ENCODE peak calls at places on chromosomes 5 and 9, in five cellular contexts. One of them, this sample, is unnamed.

GRCh38 chr9:2639786-2640185 is 18.2 kb downstream of the VLDLR start:
- DNase-seq in mesenchymal stem cell: no peak
- DNase-seq in H1: no peak
- DNase-seq in trophoblast cell: no peak
- DNase-seq in neuronal stem cell: no peak
- DNase-seq in this sample: no peak

GRCh38 chr9:35350212-35350611 is 139.7 kb upstream of the RUSC2 start:
- DNase-seq in neuronal stem cell: no peak
- DNase-seq in mesenchymal stem cell: no peak
- DNase-seq in H1: no peak
- DNase-seq in trophoblast cell: no peak
- DNase-seq in this sample: no peak

GRCh38 chr5:149195962-149196361 is 54.7 kb downstream of the ABLIM3 start:
- DNase-seq in mesenchymal stem cell: no peak
- DNase-seq in neuronal stem cell: no peak
- DNase-seq in trophoblast cell: no peak
- DNase-seq in H1: no peak
- DNase-seq in this sample: no peak

GRCh38 chr5:101686541-101686940 is 609.5 kb downstream of the SLCO4C1 start:
- DNase-seq in trophoblast cell: no peak
- DNase-seq in mesenchymal stem cell: no peak
- DNase-seq in neuronal stem cell: no peak
- DNase-seq in H1: no peak
- DNase-seq in this sample: no peak

GRCh38 chr5:177445052-177446016 is 1.3 kb upstream of the PRR7 start:
- DNase-seq in mesenchymal stem cell: no peak
- DNase-seq in neuronal stem cell: no peak
- DNase-seq in H1: no peak
- DNase-seq in trophoblast cell: no peak
- DNase-seq in this sample: no peak

GRCh38 chr5:169804861-169805260 is 167.8 kb downstream of the DOCK2 start:
- DNase-seq in mesenchymal stem cell: peak
- DNase-seq in trophoblast cell: no peak
- DNase-seq in H1: no peak
- DNase-seq in neuronal stem cell: no peak
- DNase-seq in this sample: no peak

GRCh38 chr5:67702008-67702407 is 505.4 kb upstream of the CD180 start:
- DNase-seq in neuronal stem cell: no peak
- DNase-seq in mesenchymal stem cell: no peak
- DNase-seq in trophoblast cell: no peak
- DNase-seq in H1: no peak
- DNase-seq in this sample: no peak

GRCh38 chr5:115979628-115980041 is 17.4 kb downstream of the LVRN start:
- DNase-seq in trophoblast cell: no peak
- DNase-seq in H1: no peak
- DNase-seq in mesenchymal stem cell: peak
- DNase-seq in neuronal stem cell: no peak
- DNase-seq in this sample: no peak

GRCh38 chr9:127181595-127182190 is 59.3 kb upstream of the ANGPTL2 start:
- DNase-seq in trophoblast cell: no peak
- DNase-seq in neuronal stem cell: no peak
- DNase-seq in mesenchymal stem cell: no peak
- DNase-seq in H1: no peak
- DNase-seq in this sample: no peak

GRCh38 chr9:73149371-73150067 is 2.1 kb upstream of the ANXA1 start:
- DNase-seq in mesenchymal stem cell: peak
- DNase-seq in neuronal stem cell: no peak
- DNase-seq in trophoblast cell: no peak
- DNase-seq in H1: no peak
- DNase-seq in this sample: no peak

GRCh38 chr5:191949-192690 is 825 bp downstream of the LRRC14B start:
- DNase-seq in neuronal stem cell: no peak
- DNase-seq in H1: no peak
- DNase-seq in mesenchymal stem cell: no peak
- DNase-seq in trophoblast cell: no peak
- DNase-seq in this sample: no peak

GRCh38 chr5:129745997-129746396 is 1.9 kb upstream of the MINAR2 start:
- DNase-seq in H1: no peak
- DNase-seq in trophoblast cell: no peak
- DNase-seq in mesenchymal stem cell: no peak
- DNase-seq in neuronal stem cell: no peak
- DNase-seq in this sample: no peak

GRCh38 chr5:81393783-81394718 is at the start of gene ACOT12:
- DNase-seq in trophoblast cell: no peak
- DNase-seq in H1: peak
- DNase-seq in neuronal stem cell: peak
- DNase-seq in mesenchymal stem cell: peak
- DNase-seq in this sample: peak

GRCh38 chr5:135140805-135141204 is 106.8 kb upstream of the PITX1 start:
- DNase-seq in H1: no peak
- DNase-seq in neuronal stem cell: no peak
- DNase-seq in mesenchymal stem cell: peak
- DNase-seq in trophoblast cell: peak
- DNase-seq in this sample: no peak

GRCh38 chr9:91734371-91734981 is 215.6 kb downstream of the ROR2 start:
- DNase-seq in neuronal stem cell: peak
- DNase-seq in mesenchymal stem cell: peak
- DNase-seq in trophoblast cell: peak
- DNase-seq in H1: peak
- DNase-seq in this sample: peak

GRCh38 chr9:112755059-112755458 is 4.5 kb downstream of the SNX30 start:
- DNase-seq in trophoblast cell: no peak
- DNase-seq in H1: no peak
- DNase-seq in neuronal stem cell: no peak
- DNase-seq in mesenchymal stem cell: no peak
- DNase-seq in this sample: no peak

GRCh38 chr9:123616707-123617106 is 260.7 kb downstream of the CRB2 start:
- DNase-seq in H1: no peak
- DNase-seq in trophoblast cell: no peak
- DNase-seq in mesenchymal stem cell: no peak
- DNase-seq in neuronal stem cell: no peak
- DNase-seq in this sample: peak

GRCh38 chr5:143086851-143087637 is 316.4 kb downstream of the NR3C1 start:
- DNase-seq in H1: no peak
- DNase-seq in trophoblast cell: no peak
- DNase-seq in mesenchymal stem cell: peak
- DNase-seq in neuronal stem cell: no peak
- DNase-seq in this sample: no peak

GRCh38 chr5:72649449-72649848 is 142.2 kb upstream of the ZNF366 start:
- DNase-seq in neuronal stem cell: no peak
- DNase-seq in trophoblast cell: no peak
- DNase-seq in H1: no peak
- DNase-seq in mesenchymal stem cell: peak
- DNase-seq in this sample: no peak

GRCh38 chr5:54344653-54345052 is 34.3 kb upstream of the ARL15 start:
- DNase-seq in neuronal stem cell: no peak
- DNase-seq in mesenchymal stem cell: no peak
- DNase-seq in trophoblast cell: no peak
- DNase-seq in H1: no peak
- DNase-seq in this sample: no peak

GRCh38 chr5:62606878-62607277 is 28.3 kb downstream of the LRRC70 start:
- DNase-seq in mesenchymal stem cell: no peak
- DNase-seq in neuronal stem cell: no peak
- DNase-seq in H1: no peak
- DNase-seq in trophoblast cell: no peak
- DNase-seq in this sample: no peak

GRCh38 chr9:5389109-5389732 is 48.5 kb downstream of the PLGRKT start:
- DNase-seq in trophoblast cell: no peak
- DNase-seq in neuronal stem cell: no peak
- DNase-seq in mesenchymal stem cell: peak
- DNase-seq in H1: no peak
- DNase-seq in this sample: no peak

GRCh38 chr5:160548949-160549665 is 127.5 kb downstream of the PTTG1 start:
- DNase-seq in H1: no peak
- DNase-seq in neuronal stem cell: no peak
- DNase-seq in trophoblast cell: no peak
- DNase-seq in mesenchymal stem cell: no peak
- DNase-seq in this sample: no peak

GRCh38 chr5:41656597-41656996 is 146.2 kb upstream of the PLCXD3 start:
- DNase-seq in neuronal stem cell: no peak
- DNase-seq in mesenchymal stem cell: no peak
- DNase-seq in trophoblast cell: peak
- DNase-seq in H1: no peak
- DNase-seq in this sample: no peak

GRCh38 chr5:93583525-93583798 is 440 bp downstream of the NR2F1 start:
- DNase-seq in mesenchymal stem cell: no peak
- DNase-seq in neuronal stem cell: no peak
- DNase-seq in H1: no peak
- DNase-seq in trophoblast cell: no peak
- DNase-seq in this sample: no peak

GRCh38 chr5:138686668-138687067 is 66.6 kb upstream of the CTNNA1 start:
- DNase-seq in neuronal stem cell: no peak
- DNase-seq in mesenchymal stem cell: peak
- DNase-seq in H1: no peak
- DNase-seq in trophoblast cell: no peak
- DNase-seq in this sample: no peak

GRCh38 chr9:125549465-125550215 is 157.4 kb downstream of the MAPKAP1 start:
- DNase-seq in H1: peak
- DNase-seq in mesenchymal stem cell: no peak
- DNase-seq in trophoblast cell: no peak
- DNase-seq in neuronal stem cell: no peak
- DNase-seq in this sample: no peak

GRCh38 chr5:157331807-157332206 is 65.9 kb downstream of the CYFIP2 start:
- DNase-seq in H1: no peak
- DNase-seq in mesenchymal stem cell: no peak
- DNase-seq in trophoblast cell: no peak
- DNase-seq in neuronal stem cell: no peak
- DNase-seq in this sample: no peak
- H2AFZ ChIP-seq in H1: no peak
- H2AFZ ChIP-seq in mesenchymal stem cell: no peak
- H2AFZ ChIP-seq in trophoblast cell: no peak
- H2AFZ ChIP-seq in neuronal stem cell: no peak
- H2AFZ ChIP-seq in this sample: no peak

GRCh38 chr9:69283003-69283402 is 42.0 kb upstream of the ENTREP1 start:
- DNase-seq in mesenchymal stem cell: no peak
- DNase-seq in H1: no peak
- DNase-seq in trophoblast cell: no peak
- DNase-seq in neuronal stem cell: peak
- DNase-seq in this sample: no peak
- H2BK12ac ChIP-seq in mesenchymal stem cell: no peak
- H2BK12ac ChIP-seq in H1: no peak
- H2BK12ac ChIP-seq in trophoblast cell: no peak
- H2BK12ac ChIP-seq in neuronal stem cell: no peak
- H2BK12ac ChIP-seq in this sample: no peak

GRCh38 chr5:56640763-56641406 is 174.5 kb upstream of the MAP3K1 start:
- DNase-seq in mesenchymal stem cell: no peak
- DNase-seq in H1: no peak
- DNase-seq in neuronal stem cell: no peak
- DNase-seq in trophoblast cell: peak
- DNase-seq in this sample: no peak
- H2AFZ ChIP-seq in mesenchymal stem cell: no peak
- H2AFZ ChIP-seq in H1: no peak
- H2AFZ ChIP-seq in neuronal stem cell: no peak
- H2AFZ ChIP-seq in trophoblast cell: no peak
- H2AFZ ChIP-seq in this sample: no peak

GRCh38 chr9:84991506-84991855 is 322.0 kb downstream of the NTRK2 start:
- DNase-seq in H1: no peak
- DNase-seq in neuronal stem cell: no peak
- DNase-seq in trophoblast cell: no peak
- DNase-seq in mesenchymal stem cell: no peak
- DNase-seq in this sample: no peak
- H2BK12ac ChIP-seq in H1: no peak
- H2BK12ac ChIP-seq in neuronal stem cell: no peak
- H2BK12ac ChIP-seq in trophoblast cell: no peak
- H2BK12ac ChIP-seq in mesenchymal stem cell: no peak
- H2BK12ac ChIP-seq in this sample: no peak

DNA sequence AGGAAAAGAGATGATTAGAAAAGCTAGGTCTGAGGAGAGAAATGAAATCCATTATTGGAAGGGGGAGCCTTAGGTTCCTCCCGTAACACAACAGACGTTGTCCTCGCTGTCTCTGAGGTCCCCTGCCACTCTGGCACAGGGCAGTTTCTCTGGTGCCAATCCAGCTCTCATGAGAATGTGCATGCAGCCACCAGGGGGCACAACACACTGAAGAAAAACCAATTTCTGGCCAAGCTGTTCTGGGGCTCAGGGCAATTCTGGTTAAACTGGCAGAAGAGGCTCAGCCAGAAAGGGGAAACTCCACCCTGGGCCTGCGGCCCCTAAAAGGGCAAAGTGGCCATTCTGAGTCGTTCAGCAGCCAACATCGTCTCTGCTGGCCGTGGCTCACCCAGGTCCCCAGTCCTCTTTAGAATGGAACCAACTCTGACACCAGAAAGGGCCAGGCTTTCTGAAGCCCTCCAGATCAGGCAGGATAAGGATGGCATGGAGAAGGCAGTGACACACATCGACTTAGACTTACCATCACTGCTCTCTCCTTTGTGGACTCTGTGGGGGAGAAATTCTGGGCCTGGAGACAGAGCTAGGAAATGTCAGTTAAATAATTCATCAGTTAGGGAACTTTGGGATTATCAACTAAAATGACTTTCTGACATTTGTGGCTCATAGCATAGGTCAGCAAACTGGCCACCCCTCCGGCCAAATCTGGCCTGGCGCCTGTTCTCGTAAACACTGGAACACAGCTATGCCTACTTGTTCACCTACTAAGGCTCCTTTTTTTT is 58.5 kb upstream of the GOLPH3 start:
- DNase-seq in mesenchymal stem cell: peak
- DNase-seq in trophoblast cell: peak
- DNase-seq in neuronal stem cell: peak
- DNase-seq in H1: peak
- DNase-seq in this sample: peak
- H2AFZ ChIP-seq in mesenchymal stem cell: no peak
- H2AFZ ChIP-seq in trophoblast cell: no peak
- H2AFZ ChIP-seq in neuronal stem cell: no peak
- H2AFZ ChIP-seq in H1: no peak
- H2AFZ ChIP-seq in this sample: no peak

GRCh38 chr9:10875752-10876151 is 262.9 kb upstream of the PTPRD start:
- DNase-seq in neuronal stem cell: no peak
- DNase-seq in H1: no peak
- DNase-seq in mesenchymal stem cell: peak
- DNase-seq in trophoblast cell: no peak
- DNase-seq in this sample: no peak

GRCh38 chr9:10876333-10876732 is 263.5 kb upstream of the PTPRD start:
- DNase-seq in trophoblast cell: no peak
- DNase-seq in mesenchymal stem cell: peak
- DNase-seq in H1: no peak
- DNase-seq in neuronal stem cell: no peak
- DNase-seq in this sample: no peak

GRCh38 chr9:10869687-10870086 is 256.9 kb upstream of the PTPRD start:
- DNase-seq in mesenchymal stem cell: no peak
- DNase-seq in H1: no peak
- DNase-seq in trophoblast cell: no peak
- DNase-seq in neuronal stem cell: no peak
- DNase-seq in this sample: no peak

GRCh38 chr9:10873999-10874398 is 261.2 kb upstream of the PTPRD start:
- DNase-seq in mesenchymal stem cell: no peak
- DNase-seq in H1: no peak
- DNase-seq in neuronal stem cell: no peak
- DNase-seq in trophoblast cell: no peak
- DNase-seq in this sample: no peak
- H2BK12ac ChIP-seq in mesenchymal stem cell: no peak
- H2BK12ac ChIP-seq in H1: no peak
- H2BK12ac ChIP-seq in neuronal stem cell: no peak
- H2BK12ac ChIP-seq in trophoblast cell: no peak
- H2BK12ac ChIP-seq in this sample: no peak

This sample was measured in H9.